ENCODE peak calls at places on chromosomes 2 and 18, in eight cellular contexts. One of them, this sample, is unnamed.

GRCh38 chr2:26144031-26144430 is 28.9 kb upstream of the GAREM2 start:
- DNase-seq in AG10803: no peak
- DNase-seq in GM23338: no peak
- DNase-seq in tibial artery: no peak
- DNase-seq in NB4: peak
- DNase-seq in psoas muscle: no peak
- DNase-seq in astrocyte of the spinal cord: no peak
- DNase-seq in cardiac fibroblast: no peak
- DNase-seq in this sample: no peak

GRCh38 chr2:20568501-20569463 is 82.1 kb downstream of the HS1BP3 start:
- DNase-seq in NB4: peak
- DNase-seq in GM23338: no peak
- DNase-seq in tibial artery: peak
- DNase-seq in cardiac fibroblast: peak
- DNase-seq in astrocyte of the spinal cord: peak
- DNase-seq in AG10803: peak
- DNase-seq in psoas muscle: no peak
- DNase-seq in this sample: no peak

GRCh38 chr2:84694088-84694622 is 177.9 kb downstream of the DNAH6 start:
- DNase-seq in NB4: no peak
- DNase-seq in cardiac fibroblast: no peak
- DNase-seq in psoas muscle: no peak
- DNase-seq in AG10803: no peak
- DNase-seq in astrocyte of the spinal cord: no peak
- DNase-seq in GM23338: peak
- DNase-seq in tibial artery: no peak
- DNase-seq in this sample: no peak

GRCh38 chr2:234741976-234742375 is 209.8 kb upstream of the SH3BP4 start:
- DNase-seq in NB4: no peak
- DNase-seq in AG10803: no peak
- DNase-seq in GM23338: no peak
- DNase-seq in cardiac fibroblast: no peak
- DNase-seq in psoas muscle: no peak
- DNase-seq in astrocyte of the spinal cord: no peak
- DNase-seq in tibial artery: no peak
- DNase-seq in this sample: no peak

GRCh38 chr2:181124499-181124898 is 144.1 kb downstream of the UBE2E3 start:
- DNase-seq in astrocyte of the spinal cord: peak
- DNase-seq in NB4: peak
- DNase-seq in tibial artery: no peak
- DNase-seq in psoas muscle: no peak
- DNase-seq in GM23338: peak
- DNase-seq in cardiac fibroblast: peak
- DNase-seq in AG10803: peak
- DNase-seq in this sample: no peak

GRCh38 chr18:79380816-79381806 is 14.6 kb upstream of the NFATC1 start:
- DNase-seq in AG10803: peak
- DNase-seq in GM23338: peak
- DNase-seq in tibial artery: peak
- DNase-seq in astrocyte of the spinal cord: peak
- DNase-seq in NB4: peak
- DNase-seq in psoas muscle: peak
- DNase-seq in cardiac fibroblast: peak
- DNase-seq in this sample: peak

GRCh38 chr2:28378679-28379392 is 13.8 kb upstream of the FOSL2 start:
- DNase-seq in cardiac fibroblast: no peak
- DNase-seq in astrocyte of the spinal cord: no peak
- DNase-seq in psoas muscle: peak
- DNase-seq in GM23338: no peak
- DNase-seq in AG10803: no peak
- DNase-seq in NB4: peak
- DNase-seq in tibial artery: no peak
- DNase-seq in this sample: no peak

GRCh38 chr2:71948781-71949536 is 198.7 kb downstream of the CYP26B1 start:
- DNase-seq in tibial artery: no peak
- DNase-seq in GM23338: no peak
- DNase-seq in astrocyte of the spinal cord: no peak
- DNase-seq in psoas muscle: no peak
- DNase-seq in NB4: no peak
- DNase-seq in cardiac fibroblast: peak
- DNase-seq in AG10803: peak
- DNase-seq in this sample: peak

GRCh38 chr2:212408524-212408923 is 130.1 kb downstream of the ERBB4 start:
- DNase-seq in psoas muscle: no peak
- DNase-seq in GM23338: no peak
- DNase-seq in AG10803: peak
- DNase-seq in NB4: no peak
- DNase-seq in astrocyte of the spinal cord: no peak
- DNase-seq in tibial artery: no peak
- DNase-seq in cardiac fibroblast: no peak
- DNase-seq in this sample: no peak

GRCh38 chr18:24669502-24669901 is 209.1 kb downstream of the HRH4 start:
- DNase-seq in tibial artery: no peak
- DNase-seq in NB4: no peak
- DNase-seq in AG10803: no peak
- DNase-seq in astrocyte of the spinal cord: no peak
- DNase-seq in psoas muscle: no peak
- DNase-seq in GM23338: no peak
- DNase-seq in cardiac fibroblast: no peak
- DNase-seq in this sample: no peak

GRCh38 chr2:30584116-30584515 is 137.1 kb downstream of the LCLAT1 start:
- DNase-seq in astrocyte of the spinal cord: no peak
- DNase-seq in GM23338: no peak
- DNase-seq in psoas muscle: no peak
- DNase-seq in cardiac fibroblast: no peak
- DNase-seq in AG10803: no peak
- DNase-seq in tibial artery: no peak
- DNase-seq in NB4: no peak
- DNase-seq in this sample: no peak

GRCh38 chr2:41806286-41806685 is 241.5 kb upstream of the PKDCC start:
- DNase-seq in astrocyte of the spinal cord: no peak
- DNase-seq in NB4: no peak
- DNase-seq in cardiac fibroblast: no peak
- DNase-seq in AG10803: no peak
- DNase-seq in tibial artery: no peak
- DNase-seq in GM23338: no peak
- DNase-seq in psoas muscle: no peak
- DNase-seq in this sample: no peak
- TF ChIP-seq CTCF in astrocyte of the spinal cord: no peak
- TF ChIP-seq CTCF in NB4: no peak
- TF ChIP-seq CTCF in cardiac fibroblast: no peak
- TF ChIP-seq CTCF in AG10803: no peak
- TF ChIP-seq CTCF in tibial artery: no peak
- TF ChIP-seq CTCF in GM23338: no peak
- TF ChIP-seq CTCF in psoas muscle: no peak
- TF ChIP-seq CTCF in this sample: no peak

DNA sequence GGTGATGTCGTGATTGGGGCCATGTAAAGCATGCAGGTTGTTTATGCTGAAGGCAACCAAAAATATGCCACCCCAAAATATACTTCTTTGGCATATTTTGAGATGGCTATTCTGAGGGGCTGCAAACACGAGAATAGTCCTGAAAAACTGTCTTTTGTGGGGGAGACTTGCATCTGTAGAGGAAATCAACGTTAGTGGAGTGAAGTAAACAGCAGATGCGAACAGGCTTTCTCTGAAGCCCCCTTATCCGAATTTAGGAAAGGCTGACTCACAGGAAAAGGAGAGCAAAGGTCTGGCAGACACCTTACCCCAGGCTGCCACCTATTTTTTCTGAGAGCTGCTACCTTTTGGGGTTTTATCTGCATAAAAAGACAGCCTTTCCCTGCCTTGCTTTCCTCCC is 44.6 kb upstream of the MSH6 start:
- DNase-seq in psoas muscle: no peak
- DNase-seq in AG10803: no peak
- DNase-seq in tibial artery: no peak
- DNase-seq in GM23338: no peak
- DNase-seq in cardiac fibroblast: no peak
- DNase-seq in astrocyte of the spinal cord: no peak
- DNase-seq in NB4: no peak
- DNase-seq in this sample: no peak
- H3K4me3 ChIP-seq in psoas muscle: no peak
- H3K4me3 ChIP-seq in AG10803: no peak
- H3K4me3 ChIP-seq in tibial artery: no peak
- H3K4me3 ChIP-seq in GM23338: no peak
- H3K4me3 ChIP-seq in cardiac fibroblast: no peak
- H3K4me3 ChIP-seq in astrocyte of the spinal cord: no peak
- H3K4me3 ChIP-seq in NB4: no peak
- H3K4me3 ChIP-seq in this sample: no peak

GRCh38 chr2:178419123-178419522 is 31.9 kb downstream of the PRKRA start:
- DNase-seq in psoas muscle: no peak
- DNase-seq in cardiac fibroblast: peak
- DNase-seq in NB4: peak
- DNase-seq in AG10803: no peak
- DNase-seq in tibial artery: no peak
- DNase-seq in astrocyte of the spinal cord: peak
- DNase-seq in GM23338: no peak
- DNase-seq in this sample: peak
- TF ChIP-seq CTCF in psoas muscle: no peak
- TF ChIP-seq CTCF in cardiac fibroblast: peak
- TF ChIP-seq CTCF in NB4: no peak
- TF ChIP-seq CTCF in AG10803: peak
- TF ChIP-seq CTCF in tibial artery: no peak
- TF ChIP-seq CTCF in astrocyte of the spinal cord: peak
- TF ChIP-seq CTCF in GM23338: peak
- TF ChIP-seq CTCF in this sample: peak

DNA sequence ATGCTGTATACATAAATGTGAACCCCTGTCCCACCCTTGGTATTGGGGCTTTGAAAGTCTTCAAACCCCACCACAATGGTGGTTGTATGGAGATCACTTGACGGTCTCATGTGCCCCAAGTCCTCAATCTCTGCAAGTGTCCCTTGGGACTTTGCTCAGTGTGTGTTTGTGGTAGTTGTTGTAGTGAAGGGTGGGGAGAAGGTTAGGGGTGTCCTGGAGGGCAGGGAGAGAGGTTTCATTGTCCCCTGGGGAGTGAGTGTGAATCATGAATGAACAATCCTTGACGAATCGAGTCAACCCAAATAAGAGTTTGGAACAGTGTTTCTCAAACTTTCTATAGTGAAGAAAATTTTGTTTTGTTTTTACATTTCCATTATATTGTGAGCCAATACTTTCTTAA is 28.1 kb downstream of the COL4A3 start:
- DNase-seq in cardiac fibroblast: no peak
- DNase-seq in tibial artery: no peak
- DNase-seq in psoas muscle: no peak
- DNase-seq in astrocyte of the spinal cord: peak
- DNase-seq in GM23338: no peak
- DNase-seq in NB4: peak
- DNase-seq in AG10803: no peak
- DNase-seq in this sample: no peak
- H3K4me3 ChIP-seq in cardiac fibroblast: no peak
- H3K4me3 ChIP-seq in tibial artery: no peak
- H3K4me3 ChIP-seq in psoas muscle: no peak
- H3K4me3 ChIP-seq in astrocyte of the spinal cord: no peak
- H3K4me3 ChIP-seq in GM23338: no peak
- H3K4me3 ChIP-seq in NB4: no peak
- H3K4me3 ChIP-seq in AG10803: no peak
- H3K4me3 ChIP-seq in this sample: no peak

GRCh38 chr2:16756831-16757644 is 91.4 kb upstream of the CYRIA start:
- DNase-seq in NB4: peak
- DNase-seq in psoas muscle: peak
- DNase-seq in AG10803: peak
- DNase-seq in astrocyte of the spinal cord: peak
- DNase-seq in GM23338: peak
- DNase-seq in cardiac fibroblast: peak
- DNase-seq in tibial artery: peak
- DNase-seq in this sample: peak
- TF ChIP-seq CTCF in NB4: peak
- TF ChIP-seq CTCF in psoas muscle: peak
- TF ChIP-seq CTCF in AG10803: peak
- TF ChIP-seq CTCF in astrocyte of the spinal cord: peak
- TF ChIP-seq CTCF in GM23338: peak
- TF ChIP-seq CTCF in cardiac fibroblast: peak
- TF ChIP-seq CTCF in tibial artery: peak
- TF ChIP-seq CTCF in this sample: peak

DNA sequence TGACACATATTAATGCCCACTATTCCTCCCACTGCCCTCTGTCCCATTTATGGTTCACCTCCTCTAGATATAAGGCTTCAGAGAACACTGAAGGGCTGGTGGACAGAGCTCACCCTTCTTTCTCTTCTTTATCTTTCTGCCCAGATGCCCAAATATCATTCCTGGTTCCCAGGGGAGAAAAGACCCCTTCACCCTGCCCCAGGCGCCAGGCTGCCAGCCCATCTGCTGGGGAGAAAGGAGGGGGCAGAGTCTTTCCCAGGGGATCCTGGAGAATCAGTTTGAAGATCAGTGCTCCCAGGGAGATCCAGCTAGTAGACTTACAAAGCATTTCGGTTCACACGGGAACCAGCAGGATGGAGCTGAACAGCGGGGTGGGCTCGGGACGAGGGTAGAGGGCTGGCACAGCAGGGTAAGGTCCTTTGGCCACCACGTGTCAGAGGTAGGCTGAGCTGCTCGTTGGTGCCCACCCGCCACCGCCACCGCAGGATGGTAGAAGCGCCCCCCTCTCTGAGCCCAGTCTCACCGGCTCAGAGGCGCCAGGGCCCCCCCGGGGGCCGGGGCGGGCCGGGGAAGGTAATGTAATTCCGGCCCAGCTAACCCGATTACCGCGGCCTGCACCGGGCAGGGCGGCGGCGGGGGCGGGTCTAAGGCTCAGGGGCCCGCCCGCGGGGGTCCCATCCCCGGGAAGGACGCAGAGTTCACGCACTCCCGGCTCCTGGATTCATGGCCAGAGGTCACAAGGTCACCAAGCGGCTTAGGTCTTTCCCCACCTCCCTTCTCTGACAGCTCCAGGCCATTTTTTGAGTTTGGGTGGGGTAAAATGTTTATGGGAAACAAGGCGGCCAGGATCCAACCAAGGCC is 1.3 kb upstream of the TLX2 start:
- DNase-seq in tibial artery: no peak
- DNase-seq in AG10803: no peak
- DNase-seq in NB4: no peak
- DNase-seq in cardiac fibroblast: no peak
- DNase-seq in psoas muscle: no peak
- DNase-seq in GM23338: peak
- DNase-seq in astrocyte of the spinal cord: no peak
- DNase-seq in this sample: no peak
- H3K4me3 ChIP-seq in tibial artery: no peak
- H3K4me3 ChIP-seq in AG10803: no peak
- H3K4me3 ChIP-seq in NB4: no peak
- H3K4me3 ChIP-seq in cardiac fibroblast: no peak
- H3K4me3 ChIP-seq in psoas muscle: no peak
- H3K4me3 ChIP-seq in GM23338: peak
- H3K4me3 ChIP-seq in astrocyte of the spinal cord: no peak
- H3K4me3 ChIP-seq in this sample: no peak